ENCODE peak calls at places on chromosomes 13 and 19, in eight cellular contexts. V, P, E, K, Q, G, M and T are unnamed samples.
A peak's percentile ranks its signal among the peaks of the same experiment; 100 is the strongest.

GRCh38 chr13:113142876-113143275 is 15.6 kb upstream of the PROZ start:
- DNase-seq in V (no peak), P (no peak), E (no peak), K (peak; percentile 65), Q (no peak), G (no peak), M (no peak), T (no peak)

GRCh38 chr19:46615966-46616365 is 8.9 kb downstream of the PTGIR start:
- DNase-seq in V (no peak), P (no peak), E (no peak), K (no peak), Q (no peak), G (no peak), M (no peak), T (no peak)

GRCh38 chr19:11479470-11480080 is 1.3 kb downstream of the ELAVL3 start:
- DNase-seq in V (no peak), P (no peak), E (no peak), K (no peak), Q (peak; percentile 38), G (peak; percentile 99), M (no peak), T (no peak)

GRCh38 chr13:46964789-46965527 is 68.1 kb upstream of the HTR2A start:
- DNase-seq in V (no peak), P (peak; percentile 57), E (peak; percentile 69), K (no peak), Q (no peak), G (no peak), M (peak; percentile 45), T (no peak)

GRCh38 chr13:113069861-113070805 is 35.5 kb upstream of the F7 start:
- DNase-seq in V (no peak), P (no peak), E (no peak), K (no peak), Q (peak; percentile 3), G (no peak), M (no peak), T (no peak)

GRCh38 chr13:43414111-43414510 is 372.7 kb downstream of the ENOX1 start:
- DNase-seq in V (no peak), P (no peak), E (no peak), K (no peak), Q (no peak), G (no peak), M (no peak), T (no peak)

GRCh38 chr19:45097776-45098520 is 5.0 kb downstream of the PPP1R37 start:
- DNase-seq in V (no peak), P (peak; percentile 91), E (peak; percentile 94), K (peak; percentile 94), Q (no peak), G (no peak), M (peak; percentile 92), T (no peak)

GRCh38 chr13:39836038-39836437 is 180.6 kb downstream of the COG6 start:
- DNase-seq in V (no peak), P (no peak), E (no peak), K (no peak), Q (no peak), G (no peak), M (no peak), T (no peak)

GRCh38 chr13:84962141-84962750 is 837.0 kb downstream of the SLITRK6 start:
- DNase-seq in V (no peak), P (no peak), E (no peak), K (no peak), Q (no peak), G (no peak), M (no peak), T (no peak)

GRCh38 chr19:8566855-8567254 is 10.4 kb downstream of the MYO1F start:
- DNase-seq in V (no peak), P (no peak), E (no peak), K (no peak), Q (no peak), G (no peak), M (no peak), T (no peak)

GRCh38 chr19:4831351-4832340 is at the start of gene TICAM1:
- DNase-seq in V (peak; percentile 70), P (peak; percentile 42), E (peak; percentile 77), K (peak; percentile 95), Q (peak; percentile 82), G (no peak), M (peak; percentile 64), T (peak; percentile 35)

GRCh38 chr19:30799854-30800755 is 427.9 kb downstream of the ZNF536 start:
- DNase-seq in V (no peak), P (no peak), E (no peak), K (peak; percentile 86), Q (peak; percentile 58), G (peak; percentile 85), M (no peak), T (peak; percentile 73)

GRCh38 chr19:53982611-53983010 is 8.8 kb upstream of the CACNG6 start:
- DNase-seq in V (peak; percentile 13), P (no peak), E (peak; percentile 48), K (peak; percentile 90), Q (peak; percentile 67), G (no peak), M (peak; percentile 55), T (no peak)

GRCh38 chr19:44747739-44748425 is 626 bp upstream of the BCL3 start:
- DNase-seq in V (peak; percentile 42), P (peak; percentile 71), E (peak; percentile 72), K (peak; percentile 93), Q (peak; percentile 78), G (no peak), M (peak; percentile 86), T (peak; percentile 25)

GRCh38 chr13:77028202-77028601 is 1.2 kb upstream of the FBXL3 start:
- DNase-seq in V (no peak), P (peak; percentile 34), E (peak; percentile 60), K (no peak), Q (no peak), G (no peak), M (peak; percentile 50), T (no peak)

GRCh38 chr19:43625918-43626579 is 6.6 kb upstream of the ZNF428 start:
- DNase-seq in V (no peak), P (no peak), E (peak; percentile 51), K (no peak), Q (peak; percentile 24), G (peak; percentile 50), M (no peak), T (no peak)

GRCh38 chr13:36193151-36193855 is 21.1 kb downstream of the SOHLH2 start:
- DNase-seq in V (no peak), P (peak; percentile 54), E (peak; percentile 70), K (no peak), Q (no peak), G (no peak), M (peak; percentile 57), T (no peak)

GRCh38 chr19:6030214-6030507 is 52.2 kb upstream of the RANBP3 start:
- DNase-seq in V (no peak), P (peak; percentile 35), E (peak; percentile 89), K (no peak), Q (no peak), G (no peak), M (peak; percentile 85), T (no peak)

DNA sequence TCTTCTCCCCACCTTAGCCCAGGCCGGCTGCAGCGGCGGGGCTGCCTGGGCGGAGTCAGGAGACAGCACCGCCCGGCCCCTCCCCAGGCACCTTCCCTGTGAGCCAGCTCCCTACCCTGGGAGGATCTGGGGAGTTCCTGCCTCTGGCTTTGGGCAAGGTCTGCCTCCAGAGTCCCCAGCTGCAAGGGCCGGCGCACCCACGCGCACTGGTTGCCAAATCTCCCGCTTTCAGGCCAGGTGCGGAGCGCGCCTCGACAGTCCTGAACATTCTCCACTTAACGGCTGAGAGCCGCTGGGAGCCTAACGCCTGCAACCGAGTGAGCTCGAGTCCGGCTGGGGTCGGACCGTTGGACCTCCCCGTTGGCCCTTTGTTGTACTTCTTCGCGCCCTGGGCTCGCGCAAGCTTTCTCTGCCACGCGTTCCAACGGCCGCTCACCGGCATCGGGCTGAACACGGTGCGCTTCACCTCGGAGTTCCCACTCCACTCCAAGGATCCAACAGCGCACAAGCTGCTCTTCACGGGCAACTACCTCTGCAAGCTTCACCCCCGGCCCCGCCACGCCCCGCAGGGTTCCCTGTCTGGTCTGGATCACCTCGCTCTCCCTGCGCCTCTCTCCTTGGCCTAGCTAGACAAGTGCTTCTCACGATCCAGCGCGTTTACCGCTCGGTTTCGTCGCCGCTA is 21.7 kb upstream of the ZNF30 start:
- DNase-seq in V (no peak), P (no peak), E (no peak), K (no peak), Q (no peak), G (peak; percentile 17), M (no peak), T (peak; percentile 11)
- TF ChIP-seq CTCF in V (no peak), P (no peak), E (no peak), K (no peak), Q (no peak), G (no peak), M (no peak), T (no peak)

GRCh38 chr19:2171349-2172145 is 7.8 kb downstream of the DOT1L start:
- DNase-seq in V (peak; percentile 72), P (no peak), E (peak; percentile 49), K (no peak), Q (peak; percentile 68), G (peak; percentile 57), M (peak; percentile 54), T (peak; percentile 14)
- TF ChIP-seq CTCF in V (peak; percentile 51), P (peak; percentile 15), E (peak; percentile 6), K (no peak), Q (no peak), G (no peak), M (no peak), T (no peak)

DNA sequence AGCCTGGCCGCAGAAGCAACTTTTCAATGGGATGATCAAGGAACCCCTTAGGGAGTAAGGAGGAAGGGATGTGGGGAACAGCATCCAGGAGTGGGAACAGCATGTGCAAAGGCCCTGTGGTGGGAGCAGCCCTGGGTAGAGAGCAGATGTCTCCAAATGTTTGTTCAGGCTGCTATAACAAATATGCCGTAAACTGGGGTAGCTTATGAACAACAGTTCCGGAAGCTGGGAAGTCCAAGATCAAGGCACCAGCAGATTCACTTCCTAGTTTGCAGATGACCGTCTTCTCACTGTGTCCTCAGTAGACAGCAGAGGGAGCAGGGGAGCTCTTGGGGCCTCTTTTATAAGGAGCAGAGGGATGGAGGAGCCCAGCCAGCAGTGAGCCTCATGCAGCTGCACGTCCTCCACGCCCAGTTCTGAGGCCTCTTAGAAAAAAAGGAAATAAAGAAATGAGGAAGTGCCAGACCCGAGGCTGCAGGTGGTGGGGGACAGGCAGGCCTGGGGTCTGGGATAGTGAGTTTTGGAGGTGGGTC is 4.2 kb upstream of the LRRC25 start:
- DNase-seq in V (no peak), P (peak; percentile 57), E (peak; percentile 76), K (no peak), Q (peak; percentile 47), G (no peak), M (peak; percentile 71), T (peak; percentile 53)
- TF ChIP-seq CTCF in V (no peak), P (peak; percentile 49), E (peak; percentile 56), K (no peak), Q (no peak), G (no peak), M (peak; percentile 53), T (no peak)

GRCh38 chr13:69857188-69857821 is 250.3 kb upstream of the ATXN8OS start:
- DNase-seq in V (no peak), P (peak; percentile 56), E (peak; percentile 57), K (no peak), Q (no peak), G (no peak), M (peak; percentile 44), T (no peak)
- TF ChIP-seq CTCF in V (peak; percentile 28), P (peak; percentile 54), E (peak; percentile 49), K (no peak), Q (peak; percentile 11), G (peak; percentile 87), M (peak; percentile 54), T (peak; percentile 91)

GRCh38 chr13:54415753-54416366 is 1387.2 kb downstream of the OLFM4 start:
- DNase-seq in V (no peak), P (no peak), E (no peak), K (peak; percentile 56), Q (no peak), G (no peak), M (no peak), T (no peak)
- TF ChIP-seq CTCF in V (no peak), P (no peak), E (no peak), K (no peak), Q (no peak), G (no peak), M (no peak), T (no peak)

GRCh38 chr13:26984337-26984736 is 187.3 kb downstream of the USP12 start:
- DNase-seq in V (no peak), P (no peak), E (no peak), K (no peak), Q (no peak), G (no peak), M (no peak), T (no peak)
- TF ChIP-seq CTCF in V (no peak), P (no peak), E (no peak), K (no peak), Q (no peak), G (no peak), M (no peak), T (no peak)